ENCODE peak calls at places on chromosomes 4 and X, in five cellular contexts. R is ovary, L is A673, Z is colonic mucosa, P is psoas muscle. C is an unnamed sample. For H3K4me1 and H3K27me3, the result is how much of the 10 kb centered on the place peaks cover.

GRCh38 chr4:77820836-77821561 is 1.8 kb upstream of the CNOT6L start:
- DNase-seq in L (no peak), P (no peak), Z (peak), R (no peak), C (no peak)

GRCh38 chrX:97563531-97564133 is 679.9 kb downstream of the RPA4 start:
- DNase-seq in P (no peak), Z (peak), L (peak), R (peak), C (no peak)

GRCh38 chr4:185587444-185588161 is 52.3 kb upstream of the PDLIM3 start:
- DNase-seq in P (peak), R (no peak), L (no peak), Z (no peak), C (no peak)

GRCh38 chr4:26349496-26349895 is 28.7 kb downstream of the RBPJ start:
- DNase-seq in L (no peak), Z (no peak), R (no peak), P (no peak), C (no peak)

GRCh38 chr4:122700178-122700725 is 32.3 kb upstream of the BBS12 start:
- DNase-seq in R (peak), L (no peak), Z (peak), P (no peak), C (peak)

GRCh38 chr4:7557447-7557846 is 122.7 kb upstream of the PSAPL1 start:
- DNase-seq in L (no peak), R (no peak), Z (no peak), P (no peak), C (no peak)

GRCh38 chrX:110341189-110342035 is 17.2 kb upstream of the RTL9 start:
- DNase-seq in Z (no peak), R (no peak), P (no peak), L (peak), C (no peak)

GRCh38 chr4:1767058-1767769 is 25.9 kb upstream of the FGFR3 start:
- DNase-seq in R (peak), P (no peak), Z (no peak), L (peak), C (no peak)

GRCh38 chr4:123505457-123506310 is 109.1 kb downstream of the SPRY1 start:
- DNase-seq in R (peak), Z (peak), P (peak), L (peak), C (peak)

GRCh38 chr4:88675543-88675942 is 22.1 kb downstream of the NAP1L5 start:
- DNase-seq in P (no peak), Z (no peak), L (no peak), R (no peak), C (no peak)

GRCh38 chrX:39811391-39811790 is 286.4 kb downstream of the BCOR start:
- DNase-seq in P (no peak), L (no peak), R (no peak), Z (no peak), C (no peak)

GRCh38 chr4:14920759-14921313 is 81.4 kb upstream of the CPEB2 start:
- DNase-seq in P (no peak), Z (no peak), L (no peak), R (no peak), C (no peak)

GRCh38 chrX:38225093-38225492 is 4.4 kb upstream of the SRPX start:
- DNase-seq in Z (no peak), L (no peak), R (no peak), P (no peak), C (no peak)

GRCh38 chrX:96311366-96311765 is 373.3 kb upstream of the DIAPH2 start:
- DNase-seq in P (no peak), Z (no peak), R (no peak), L (no peak), C (no peak)

GRCh38 chrX:31480696-31481095 is 408.9 kb upstream of the FTHL17 start:
- DNase-seq in L (no peak), P (no peak), R (no peak), Z (no peak), C (no peak)
- H3K4me1 ChIP-seq in L (under half), P (under half), R (under half), Z (under half), C (under half)

GRCh38 chr4:173522160-173522873 is 7.7 kb downstream of the HAND2 start:
- DNase-seq in P (peak), R (peak), Z (peak), L (peak), C (no peak)

GRCh38 chr4:173520921-173521473 is 9.0 kb downstream of the HAND2 start:
- DNase-seq in L (no peak), R (peak), P (no peak), Z (no peak), C (no peak)

GRCh38 chr4:173521474-173522159 is 8.4 kb downstream of the HAND2 start:
- DNase-seq in R (peak), P (no peak), L (no peak), Z (no peak), C (peak)

GRCh38 chr4:173524218-173525117 is 5.6 kb downstream of the HAND2 start:
- DNase-seq in P (no peak), R (no peak), L (no peak), Z (no peak), C (no peak)

DNA sequence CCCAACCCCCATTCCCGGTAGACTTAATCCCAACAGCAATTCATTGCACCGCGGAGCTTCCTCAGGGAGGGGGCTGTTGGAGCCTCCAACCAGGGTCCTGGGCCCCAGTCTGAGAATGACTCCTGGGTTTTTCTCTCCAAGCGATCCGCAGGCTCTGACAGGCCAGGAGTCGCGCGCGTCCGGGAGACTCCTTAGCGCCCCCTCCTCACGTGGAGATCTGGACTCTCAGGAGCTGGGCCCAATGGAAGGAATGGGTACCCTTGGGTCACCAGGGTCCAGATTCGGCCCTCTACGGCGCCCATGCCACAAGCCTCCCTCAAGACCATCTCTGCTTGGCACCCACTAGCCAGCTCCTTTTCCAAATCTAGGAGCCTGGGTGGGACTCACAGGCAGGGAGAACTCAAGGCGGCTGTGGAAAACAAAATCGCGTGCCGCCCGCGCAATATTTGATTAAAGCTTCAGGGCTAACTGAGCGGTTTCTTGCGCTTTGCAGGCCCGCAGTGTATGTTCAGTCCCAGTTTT is 7.1 kb downstream of the HAND2 start:
- DNase-seq in P (no peak), Z (no peak), R (peak), L (no peak), C (no peak)
- H3K4me3 ChIP-seq in P (peak), Z (no peak), R (peak), L (peak), C (no peak)

GRCh38 chrX:137428251-137428661 is 137.7 kb upstream of the ZIC3 start:
- DNase-seq in P (peak), R (no peak), Z (no peak), L (no peak), C (peak)
- H3K27me3 ChIP-seq in P (under half), R (under half), Z (under half), L (under half), C (under half)

GRCh38 chr4:70903282-70903603 is 1.1 kb downstream of the MOB1B start:
- DNase-seq in Z (peak), P (no peak), L (no peak), R (no peak), C (no peak)
- H3K4me1 ChIP-seq in Z (under half), P (under half), L (under half), R (under half), C (under half)

DNA sequence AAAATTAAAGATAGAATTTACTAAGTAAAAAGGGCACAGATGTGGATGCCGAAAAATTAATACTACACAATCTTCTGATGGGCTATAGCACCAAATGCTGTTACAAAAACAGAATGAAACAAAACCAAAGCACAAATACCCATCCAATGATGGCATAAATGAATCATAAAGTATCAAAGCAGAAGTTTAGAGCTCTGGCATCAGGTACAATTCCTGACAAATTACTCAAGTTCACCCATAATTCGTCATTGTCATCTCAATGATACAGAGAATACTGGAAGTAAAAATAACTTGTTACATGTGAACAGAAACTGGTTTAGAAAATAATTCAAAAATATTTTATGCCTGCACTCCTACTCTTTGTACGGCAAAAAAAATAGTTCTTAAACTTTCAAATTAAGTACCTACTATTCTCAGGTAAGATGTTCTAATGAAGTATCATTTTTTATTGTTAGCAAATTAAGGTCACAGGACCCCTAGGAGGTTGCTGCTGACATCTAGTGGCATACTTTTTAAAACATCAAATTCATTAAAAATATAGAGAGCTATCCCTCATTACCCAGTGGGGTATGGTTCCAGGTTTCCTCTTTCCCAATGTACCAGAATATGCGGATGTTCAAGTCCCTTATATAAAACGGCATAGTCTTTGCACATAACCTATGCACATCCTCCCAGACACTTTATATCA is 126.1 kb downstream of the INPP4B start:
- DNase-seq in R (no peak), P (no peak), Z (no peak), L (peak), C (no peak)
- H3K4me3 ChIP-seq in R (no peak), P (no peak), Z (no peak), L (no peak), C (no peak)

GRCh38 chr4:3877868-3878267 is 111.7 kb downstream of the ADRA2C start:
- DNase-seq in R (no peak), L (no peak), Z (no peak), P (no peak), C (no peak)

GRCh38 chr4:3873446-3874415 is 107.5 kb downstream of the ADRA2C start:
- DNase-seq in L (no peak), R (peak), P (no peak), Z (no peak), C (no peak)

GRCh38 chr4:3874525-3875110 is 108.4 kb downstream of the ADRA2C start:
- DNase-seq in P (no peak), R (no peak), Z (no peak), L (no peak), C (peak)

GRCh38 chr4:3877236-3877635 is 111.1 kb downstream of the ADRA2C start:
- DNase-seq in P (no peak), R (no peak), L (no peak), Z (no peak), C (no peak)

GRCh38 chr4:3875466-3875865 is 109.3 kb downstream of the ADRA2C start:
- DNase-seq in P (no peak), Z (no peak), R (no peak), L (no peak), C (no peak)
- H3K27me3 ChIP-seq in P (under half), Z (under half), R (under half), L (under half), C (under half)

C was measured in upper lobe of left lung.